ENCODE peak calls at places on chromosome 9, in six cellular contexts. A, K, G, U, Q and N are unnamed samples.
A peak's percentile ranks its signal among the peaks of the same experiment; 100 is the strongest.

GRCh38 chr9:91426123-91426745 is 2.6 kb upstream of the NFIL3 start:
- DNase-seq in G (no peak), A (no peak), U (no peak), Q (peak; percentile 39), K (no peak), N (no peak)

GRCh38 chr9:130590305-130590704 is 10.9 kb downstream of the FUBP3 start:
- DNase-seq in K (no peak), U (no peak), Q (peak; percentile 74), G (no peak), A (no peak), N (no peak)

GRCh38 chr9:98707158-98708102 is 1.3 kb downstream of the GABBR2 start:
- DNase-seq in A (no peak), G (peak; percentile 4), K (no peak), U (peak; percentile 85), Q (peak; percentile 86), N (no peak)

GRCh38 chr9:136572596-136573313 is 26.9 kb upstream of the NOTCH1 start:
- DNase-seq in G (no peak), Q (peak; percentile 53), A (no peak), U (peak; percentile 56), K (no peak), N (peak; percentile 55)

GRCh38 chr9:120892177-120892747 is 15.3 kb upstream of the PHF19 start:
- DNase-seq in U (no peak), G (no peak), A (no peak), Q (no peak), K (no peak), N (no peak)

GRCh38 chr9:110573305-110573704 is 6.2 kb downstream of the SVEP1 start:
- DNase-seq in A (no peak), U (no peak), K (no peak), Q (no peak), G (no peak), N (no peak)

GRCh38 chr9:97735070-97735600 is 38.0 kb upstream of the XPA start:
- DNase-seq in U (no peak), A (no peak), Q (no peak), K (no peak), G (no peak), N (no peak)

GRCh38 chr9:96462538-96462937 is 12.6 kb downstream of the HABP4 start:
- DNase-seq in G (no peak), A (no peak), Q (no peak), K (no peak), U (peak; percentile 55), N (no peak)

GRCh38 chr9:124934290-124934689 is 6.6 kb downstream of the GOLGA1 start:
- DNase-seq in A (no peak), Q (no peak), K (no peak), U (no peak), G (no peak), N (no peak)

GRCh38 chr9:129140397-129141065 is 29.3 kb downstream of the PTPA start:
- DNase-seq in A (peak; percentile 69), K (no peak), U (peak; percentile 77), G (no peak), Q (no peak), N (peak; percentile 35)

GRCh38 chr9:95242613-95243012 is 74.9 kb downstream of the FANCC start:
- DNase-seq in K (no peak), Q (no peak), A (no peak), G (no peak), U (no peak), N (no peak)

GRCh38 chr9:26888271-26888670 is 4.3 kb downstream of the CAAP1 start:
- DNase-seq in K (no peak), Q (no peak), A (no peak), G (no peak), U (no peak), N (no peak)

GRCh38 chr9:26893030-26893676 is 551 bp upstream of the CAAP1 start:
- DNase-seq in U (no peak), Q (no peak), K (no peak), G (no peak), A (no peak), N (no peak)

DNA sequence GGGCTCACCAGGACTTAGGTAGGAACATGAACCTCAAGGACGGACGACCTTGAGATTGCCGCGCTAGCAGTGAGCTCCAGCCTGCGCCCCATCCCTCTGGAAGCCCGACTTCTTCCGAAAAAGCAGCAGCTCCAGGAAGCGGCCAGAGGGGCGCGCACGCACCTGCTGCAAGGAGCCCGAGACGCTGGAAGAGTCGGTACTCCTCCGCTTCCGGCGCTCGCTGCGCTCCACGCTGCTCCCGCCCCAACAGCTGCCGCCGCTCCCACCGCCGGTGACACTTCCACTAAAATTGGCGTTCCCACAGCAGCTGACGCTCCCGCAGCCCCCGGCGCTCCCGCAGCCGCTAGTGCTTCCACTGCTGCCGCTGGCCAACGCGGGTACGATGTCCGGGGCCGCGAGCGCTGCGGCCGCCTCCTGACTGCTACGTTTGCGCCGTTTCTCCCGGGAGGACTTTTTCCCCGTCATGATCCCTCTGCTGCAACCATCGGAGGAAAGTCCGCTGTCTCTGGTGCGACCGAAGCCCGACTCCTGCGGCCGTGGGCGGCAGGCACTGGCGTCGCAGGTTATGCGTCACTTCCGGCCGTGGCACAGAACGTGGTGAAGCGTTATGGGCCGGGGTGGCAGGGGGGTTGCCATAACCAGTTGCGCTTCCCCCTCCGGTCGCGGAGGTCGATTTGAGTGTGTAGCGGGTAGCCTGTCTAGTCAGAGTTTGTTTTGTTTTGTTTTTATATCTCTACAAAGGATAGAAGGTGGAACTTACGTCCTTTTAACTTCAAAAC is at the start of gene CAAP1:
- DNase-seq in K (peak; percentile 78), U (peak; percentile 93), A (peak; percentile 92), G (peak; percentile 69), Q (peak; percentile 96), N (peak; percentile 91)
- TF ChIP-seq CTCF in K (peak; percentile 11), U (peak; percentile 55), A (no peak), G (peak; percentile 45), Q (peak; percentile 38), N (peak; percentile 48)

DNA sequence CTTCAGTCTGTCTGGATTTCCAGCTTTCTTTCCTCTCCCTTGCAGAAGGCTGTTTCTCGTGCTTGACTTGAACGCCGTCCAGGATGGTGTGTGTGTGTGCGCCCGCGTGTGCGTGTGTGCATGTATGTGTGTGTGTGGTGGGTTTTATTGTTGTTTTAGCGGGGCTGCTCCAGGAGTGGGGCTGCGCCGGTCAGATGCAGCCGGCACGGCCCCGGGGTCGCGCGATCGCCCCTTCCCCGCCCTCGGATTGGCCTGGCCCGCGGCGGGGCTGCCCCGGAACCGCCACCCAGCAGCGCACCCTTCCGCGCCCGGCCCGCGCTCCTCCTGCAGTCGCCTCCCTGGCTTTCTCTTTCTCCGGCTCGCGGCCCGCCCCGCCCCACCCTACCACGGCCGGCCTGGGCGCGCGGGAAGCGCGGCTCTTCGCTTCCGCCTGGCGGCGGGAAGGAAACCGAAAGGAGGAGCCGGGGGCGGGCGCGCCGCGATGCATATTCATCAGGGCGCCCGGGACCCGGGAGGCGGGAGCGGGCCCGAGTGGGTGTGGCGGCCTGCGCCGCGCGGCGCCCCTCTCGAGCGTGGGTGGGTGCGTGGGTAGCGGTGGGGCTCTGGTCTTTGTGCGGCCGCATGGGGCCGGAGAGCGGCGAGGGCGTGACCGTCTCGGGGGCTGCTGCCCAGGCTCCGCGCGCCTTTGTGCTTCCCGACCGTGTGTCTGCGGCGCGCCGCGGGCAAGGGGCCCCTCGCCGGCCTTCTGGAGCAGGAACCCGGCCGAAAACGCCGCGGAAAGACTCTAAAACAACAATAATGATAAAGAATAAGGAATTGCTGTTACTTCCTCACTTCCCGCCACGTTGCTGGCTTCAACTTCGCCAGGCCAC is 8.5 kb upstream of the NFIB start:
- DNase-seq in K (peak; percentile 86), Q (peak; percentile 94), A (peak; percentile 93), U (peak; percentile 90), G (no peak), N (peak; percentile 35)
- TF ChIP-seq CTCF in K (peak; percentile 56), Q (peak; percentile 42), A (peak; percentile 51), U (peak; percentile 65), G (peak; percentile 37), N (no peak)

GRCh38 chr9:23015557-23015956 is 568.9 kb downstream of the DMRTA1 start:
- DNase-seq in Q (no peak), G (no peak), U (no peak), K (no peak), A (no peak), N (no peak)
- TF ChIP-seq CTCF in Q (no peak), G (no peak), U (no peak), K (no peak), A (no peak), N (no peak)

DNA sequence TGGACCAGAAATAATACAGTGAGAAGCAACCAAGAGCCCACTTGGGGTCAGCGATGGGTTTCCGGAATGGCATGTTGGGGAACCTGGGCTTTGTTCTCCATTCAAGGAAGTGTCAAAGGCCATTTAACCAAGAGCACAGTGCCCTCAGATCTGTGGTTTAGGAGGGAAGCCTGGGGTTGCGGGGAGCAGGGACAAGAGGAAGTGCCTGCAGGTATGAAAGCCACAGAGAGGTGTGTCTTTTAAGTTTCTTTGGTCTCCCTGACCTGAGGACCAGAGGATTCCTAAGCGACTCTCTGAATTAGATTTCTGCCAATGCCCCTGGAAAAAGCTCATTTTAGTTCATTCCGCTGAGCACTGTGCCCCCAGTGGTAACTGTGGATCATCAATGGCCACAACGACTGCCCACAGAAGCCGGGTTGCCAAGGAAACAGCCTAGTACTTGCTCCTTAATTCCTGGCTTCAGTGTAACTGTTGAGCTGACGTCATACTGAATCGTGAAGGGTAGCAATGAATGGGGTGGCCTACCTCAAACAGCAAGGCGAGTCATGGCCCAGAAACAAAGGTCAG is 107.3 kb upstream of the SPIN1 start:
- DNase-seq in G (no peak), A (no peak), Q (no peak), U (peak; percentile 67), K (no peak), N (no peak)
- TF ChIP-seq CTCF in G (no peak), A (no peak), Q (no peak), U (no peak), K (no peak), N (no peak)

GRCh38 chr9:123220127-123220526 is 48.3 kb downstream of the STRBP start:
- DNase-seq in U (no peak), K (no peak), Q (no peak), A (no peak), G (no peak), N (no peak)

GRCh38 chr9:123225995-123226394 is 42.4 kb downstream of the STRBP start:
- DNase-seq in K (no peak), A (no peak), G (no peak), U (no peak), Q (no peak), N (no peak)

DNA sequence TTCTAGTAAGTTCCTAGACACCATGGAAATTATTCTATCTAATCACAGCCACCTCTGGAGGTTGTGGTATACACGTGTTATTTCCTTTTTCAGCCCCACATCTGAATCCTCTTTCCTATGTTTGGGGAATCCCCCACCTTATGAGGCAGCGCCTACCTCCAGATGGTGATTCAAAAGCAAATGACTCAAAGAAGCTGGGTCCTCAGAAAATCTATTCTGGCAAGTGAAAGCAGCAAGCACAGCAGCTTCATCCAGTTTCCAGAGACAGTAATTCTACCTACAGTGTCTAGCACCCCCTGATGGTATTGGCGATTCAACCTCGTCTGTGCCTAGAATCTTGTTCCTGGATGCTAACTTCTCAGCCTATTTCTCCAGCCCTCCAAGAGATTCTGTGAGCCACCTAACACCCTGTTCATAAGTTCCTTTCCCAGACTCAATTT is 43.0 kb downstream of the STRBP start:
- DNase-seq in K (no peak), G (peak; percentile 36), U (peak; percentile 71), Q (peak; percentile 44), A (no peak), N (no peak)
- TF ChIP-seq CTCF in K (no peak), G (peak; percentile 63), U (peak; percentile 79), Q (peak; percentile 66), A (no peak), N (no peak)